ENCODE peak calls at places on chromosomes 16 and 17, in five cellular contexts. D, H, B, I and G are unnamed samples.

GRCh38 chr17:81976332-81977210 is 858 bp upstream of the ASPSCR1 start:
- DNase-seq in D (no peak), H (no peak), B (no peak), I (peak), G (no peak)

GRCh38 chr17:73686961-73687360 is 42.7 kb upstream of the SDK2 start:
- DNase-seq in D (no peak), H (no peak), B (no peak), I (no peak), G (no peak)

GRCh38 chr17:28907709-28908475 is 5.0 kb upstream of the DHRS13 start:
- DNase-seq in D (no peak), H (no peak), B (no peak), I (no peak), G (no peak)

GRCh38 chr16:80107900-80108299 is 432.9 kb upstream of the DYNLRB2 start:
- DNase-seq in D (no peak), H (no peak), B (no peak), I (peak), G (no peak)

GRCh38 chr16:825298-826061 is 24.9 kb upstream of the GNG13 start:
- DNase-seq in D (no peak), H (no peak), B (no peak), I (no peak), G (no peak)

GRCh38 chr17:67244621-67245072 is 349 bp downstream of the HELZ start:
- DNase-seq in D (no peak), H (no peak), B (no peak), I (no peak), G (no peak)

GRCh38 chr17:34547453-34548063 is 31.8 kb upstream of the TMEM132E start:
- DNase-seq in D (no peak), H (no peak), B (no peak), I (no peak), G (no peak)

GRCh38 chr17:83078378-83079339 is 750 bp upstream of the METRNL start:
- DNase-seq in D (no peak), H (no peak), B (no peak), I (no peak), G (no peak)

GRCh38 chr16:57278494-57278893 is 6.0 kb downstream of the PLLP start:
- DNase-seq in D (no peak), H (no peak), B (no peak), I (no peak), G (no peak)

GRCh38 chr17:74759243-74759801 is 10.9 kb downstream of the NHERF1 start:
- DNase-seq in D (peak), H (no peak), B (no peak), I (no peak), G (peak)

GRCh38 chr17:35293151-35293837 is 50.4 kb downstream of the SLFN5 start:
- DNase-seq in D (no peak), H (no peak), B (no peak), I (no peak), G (no peak)

GRCh38 chr16:71185366-71185765 is 45.2 kb downstream of the HYDIN start:
- DNase-seq in D (no peak), H (no peak), B (no peak), I (no peak), G (no peak)

GRCh38 chr17:42421479-42422332 is 1.4 kb downstream of the CAVIN1 start:
- DNase-seq in D (no peak), H (no peak), B (peak), I (peak), G (no peak)

GRCh38 chr17:66273391-66273722 is 29.1 kb upstream of the PRKCA start:
- DNase-seq in D (no peak), H (no peak), B (no peak), I (no peak), G (no peak)

GRCh38 chr17:72030067-72030899 is 90.5 kb upstream of the SOX9 start:
- DNase-seq in D (peak), H (no peak), B (peak), I (peak), G (peak)

GRCh38 chr16:85573045-85573695 is 40.0 kb upstream of the GSE1 start:
- DNase-seq in D (no peak), H (no peak), B (no peak), I (no peak), G (no peak)

GRCh38 chr17:33949100-33949499 is 306.0 kb upstream of the CCL2 start:
- DNase-seq in D (no peak), H (no peak), B (no peak), I (no peak), G (no peak)

GRCh38 chr16:88406096-88407041 is 23.6 kb downstream of the ZNF469 start:
- DNase-seq in D (no peak), H (no peak), B (no peak), I (no peak), G (no peak)

DNA sequence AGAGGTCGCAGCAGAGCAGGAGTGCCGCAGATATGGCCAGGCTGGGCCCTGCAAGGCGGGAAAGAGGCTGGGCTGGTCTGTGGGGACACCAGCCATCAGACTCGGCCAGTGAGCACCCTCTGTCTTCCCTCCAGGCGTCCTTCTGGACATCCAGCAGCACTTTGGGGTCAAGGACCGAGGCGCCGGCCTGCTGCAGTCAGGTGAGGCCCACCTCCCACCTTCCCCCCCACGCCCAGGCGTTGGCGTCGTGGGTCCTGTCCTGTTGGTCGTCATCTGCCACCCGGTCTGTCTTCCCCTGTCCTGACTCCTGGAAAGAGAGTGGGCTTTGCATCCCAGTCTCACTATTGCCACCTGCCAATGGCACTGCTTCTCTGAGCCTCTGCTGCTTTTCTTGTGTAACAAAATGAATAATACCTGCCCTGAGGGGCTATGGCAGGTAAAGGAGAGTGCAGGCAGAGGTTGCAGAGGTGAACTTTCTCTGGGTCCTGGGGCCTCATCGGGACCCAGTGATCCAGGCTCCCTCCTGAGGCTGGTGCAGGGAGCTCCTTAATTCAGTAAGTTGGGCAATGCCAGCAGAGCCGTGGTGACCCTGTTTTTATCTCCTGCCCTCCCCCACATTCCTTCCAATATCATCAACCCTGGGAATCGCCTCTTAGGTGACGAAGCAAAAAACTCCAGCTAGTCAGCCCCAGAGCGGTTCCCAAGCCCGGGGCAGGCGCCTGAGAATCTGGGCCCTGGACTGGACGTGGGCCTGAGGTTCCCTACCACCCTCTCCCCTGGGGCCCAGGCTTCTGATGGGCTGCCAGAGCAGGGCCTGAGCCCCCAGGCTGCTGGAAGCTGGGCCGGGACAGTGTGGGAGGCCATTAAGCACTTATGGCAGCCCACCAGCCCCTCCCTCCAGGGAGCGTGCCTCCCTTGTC is 14.7 kb downstream of the SPNS2 start:
- DNase-seq in D (no peak), H (no peak), B (no peak), I (peak), G (no peak)
- TF ChIP-seq CTCF in D (no peak), H (no peak), B (no peak), I (no peak), G (no peak)

GRCh38 chr17:5588584-5588983 is 4.3 kb upstream of the NLRP1 start:
- DNase-seq in D (no peak), H (no peak), B (no peak), I (no peak), G (no peak)
- TF ChIP-seq CTCF in D (no peak), H (no peak), B (no peak), I (no peak), G (no peak)

DNA sequence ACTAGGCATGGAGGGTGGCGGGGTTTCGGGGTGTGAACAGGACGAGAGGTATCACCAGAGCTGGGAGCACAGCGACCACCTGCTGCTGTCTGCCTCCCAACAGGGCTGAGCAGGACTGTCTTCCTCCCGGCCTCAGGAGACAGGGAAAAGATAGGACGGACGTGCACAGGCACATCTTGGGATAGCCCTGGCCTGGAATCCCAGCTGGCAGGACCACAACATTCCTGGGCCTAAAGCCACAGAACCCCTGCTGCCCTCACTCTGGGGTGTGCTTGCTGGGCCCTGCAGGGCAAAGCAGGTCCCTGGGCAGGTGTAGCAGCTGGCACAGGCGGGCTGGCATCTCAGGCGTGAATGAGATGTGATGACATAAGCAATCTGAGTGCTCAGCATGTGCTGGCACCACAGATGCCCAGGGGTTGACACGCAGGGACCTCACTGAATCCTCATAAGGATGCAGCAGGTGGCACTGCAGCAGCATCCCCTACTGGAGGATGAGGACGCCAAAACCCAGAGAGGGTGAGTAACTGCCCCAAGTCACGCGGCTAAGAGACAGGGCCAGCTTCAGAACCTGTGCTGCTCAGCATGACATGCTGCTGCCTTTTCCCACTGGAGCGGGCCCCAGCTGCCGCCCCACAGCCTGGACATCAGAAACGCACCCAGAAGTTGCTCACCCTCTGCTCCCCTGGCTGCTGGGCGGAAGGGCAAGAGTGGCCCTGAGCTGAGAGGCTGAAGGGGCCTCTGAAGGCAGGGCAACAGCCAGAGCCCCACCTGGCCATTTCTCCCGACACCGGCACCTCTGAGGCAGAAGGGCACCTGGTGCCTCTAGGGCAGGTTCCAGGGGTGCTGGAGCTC is 7.1 kb downstream of the CORO7 start:
- DNase-seq in D (peak), H (no peak), B (no peak), I (no peak), G (no peak)
- TF ChIP-seq CTCF in D (no peak), H (no peak), B (peak), I (peak), G (no peak)

GRCh38 chr17:55289106-55289446 is 24.3 kb downstream of the HLF start:
- DNase-seq in D (no peak), H (no peak), B (no peak), I (no peak), G (no peak)

GRCh38 chr17:55285340-55286301 is 20.9 kb downstream of the HLF start:
- DNase-seq in D (no peak), H (peak), B (peak), I (peak), G (no peak)

GRCh38 chr17:55288356-55289105 is 23.8 kb downstream of the HLF start:
- DNase-seq in D (no peak), H (no peak), B (no peak), I (no peak), G (no peak)

GRCh38 chr17:55284944-55285339 is 20.2 kb downstream of the HLF start:
- DNase-seq in D (no peak), H (no peak), B (no peak), I (no peak), G (no peak)

GRCh38 chr17:55286681-55287589 is 22.2 kb downstream of the HLF start:
- DNase-seq in D (no peak), H (no peak), B (no peak), I (peak), G (no peak)
- TF ChIP-seq CTCF in D (no peak), H (no peak), B (no peak), I (no peak), G (no peak)

GRCh38 chr17:45371414-45372324 is 54.8 kb upstream of the MAP3K14 start:
- DNase-seq in D (no peak), H (peak), B (peak), I (peak), G (no peak)

GRCh38 chr17:45372325-45372869 is 55.6 kb upstream of the MAP3K14 start:
- DNase-seq in D (no peak), H (no peak), B (no peak), I (peak), G (no peak)

GRCh38 chr17:45374501-45374900 is 57.7 kb upstream of the MAP3K14 start:
- DNase-seq in D (no peak), H (no peak), B (no peak), I (no peak), G (no peak)

GRCh38 chr17:45368661-45369060 is 51.8 kb upstream of the MAP3K14 start:
- DNase-seq in D (no peak), H (no peak), B (peak), I (no peak), G (no peak)

GRCh38 chr17:45370949-45371413 is 54.2 kb upstream of the MAP3K14 start:
- DNase-seq in D (no peak), H (no peak), B (peak), I (peak), G (no peak)
- TF ChIP-seq CTCF in D (no peak), H (no peak), B (peak), I (no peak), G (no peak)

GRCh38 chr17:9985622-9986021 is 80.6 kb upstream of the RCVRN start:
- DNase-seq in D (no peak), H (no peak), B (no peak), I (no peak), G (no peak)

GRCh38 chr17:9979463-9979995 is 74.5 kb upstream of the RCVRN start:
- DNase-seq in D (no peak), H (no peak), B (peak), I (no peak), G (no peak)

GRCh38 chr17:9984768-9985167 is 79.7 kb upstream of the RCVRN start:
- DNase-seq in D (no peak), H (no peak), B (no peak), I (no peak), G (no peak)

GRCh38 chr17:9981344-9981915 is 76.4 kb upstream of the RCVRN start:
- DNase-seq in D (no peak), H (no peak), B (no peak), I (no peak), G (no peak)

GRCh38 chr17:9982159-9982558 is 77.1 kb upstream of the RCVRN start:
- DNase-seq in D (peak), H (no peak), B (no peak), I (no peak), G (no peak)
- TF ChIP-seq CTCF in D (peak), H (peak), B (peak), I (no peak), G (no peak)